ENCODE peak calls at places on chromosomes 13 and 19, in four cellular contexts. One of them, this sample, is unnamed.

GRCh38 chr13:63972328-63972727 is 2556.7 kb upstream of the PCDH20 start:
- DNase-seq in glutamatergic neuron: no peak
- DNase-seq in fibroblast of the aortic adventitia: no peak
- DNase-seq in foreskin fibroblast: no peak
- DNase-seq in this sample: no peak

GRCh38 chr19:9667898-9668297 is 7.0 kb downstream of the ZNF562 start:
- DNase-seq in glutamatergic neuron: no peak
- DNase-seq in fibroblast of the aortic adventitia: no peak
- DNase-seq in foreskin fibroblast: no peak
- DNase-seq in this sample: no peak

GRCh38 chr19:33638167-33639033 is 16.6 kb downstream of the CHST8 start:
- DNase-seq in glutamatergic neuron: no peak
- DNase-seq in fibroblast of the aortic adventitia: no peak
- DNase-seq in foreskin fibroblast: no peak
- DNase-seq in this sample: no peak

GRCh38 chr19:38168632-38169031 is 55.4 kb downstream of the DPF1 start:
- DNase-seq in glutamatergic neuron: no peak
- DNase-seq in fibroblast of the aortic adventitia: no peak
- DNase-seq in foreskin fibroblast: no peak
- DNase-seq in this sample: no peak

GRCh38 chr19:40315812-40316475 is 30.8 kb upstream of the AKT2 start:
- DNase-seq in glutamatergic neuron: no peak
- DNase-seq in fibroblast of the aortic adventitia: no peak
- DNase-seq in foreskin fibroblast: no peak
- DNase-seq in this sample: no peak

GRCh38 chr19:55678121-55678671 is 3.2 kb downstream of the EPN1 start:
- DNase-seq in glutamatergic neuron: no peak
- DNase-seq in fibroblast of the aortic adventitia: no peak
- DNase-seq in foreskin fibroblast: no peak
- DNase-seq in this sample: peak; percentile 91

GRCh38 chr19:13102416-13102665 is 317 bp downstream of the LYL1 start:
- DNase-seq in glutamatergic neuron: no peak
- DNase-seq in fibroblast of the aortic adventitia: no peak
- DNase-seq in foreskin fibroblast: no peak
- DNase-seq in this sample: no peak

GRCh38 chr13:94784066-94784465 is 71.7 kb upstream of the SOX21 start:
- DNase-seq in glutamatergic neuron: no peak
- DNase-seq in fibroblast of the aortic adventitia: peak; percentile 49
- DNase-seq in foreskin fibroblast: no peak
- DNase-seq in this sample: no peak

GRCh38 chr13:93080587-93080986 is 146.0 kb upstream of the GPC6 start:
- DNase-seq in glutamatergic neuron: no peak
- DNase-seq in fibroblast of the aortic adventitia: peak; percentile 67
- DNase-seq in foreskin fibroblast: peak; percentile 2
- DNase-seq in this sample: no peak

GRCh38 chr19:17718988-17719711 is at the start of gene MAP1S:
- DNase-seq in glutamatergic neuron: peak; percentile 91
- DNase-seq in fibroblast of the aortic adventitia: peak; percentile 24
- DNase-seq in foreskin fibroblast: peak; percentile 76
- DNase-seq in this sample: no peak

GRCh38 chr19:17720487-17720839 is 1.2 kb downstream of the MAP1S start:
- DNase-seq in glutamatergic neuron: no peak
- DNase-seq in fibroblast of the aortic adventitia: no peak
- DNase-seq in foreskin fibroblast: peak; percentile 35
- DNase-seq in this sample: no peak

GRCh38 chr19:17718467-17718987 is 753 bp upstream of the MAP1S start:
- DNase-seq in glutamatergic neuron: no peak
- DNase-seq in fibroblast of the aortic adventitia: no peak
- DNase-seq in foreskin fibroblast: no peak
- DNase-seq in this sample: no peak

GRCh38 chr19:17719730-17720486 is 628 bp downstream of the MAP1S start:
- DNase-seq in glutamatergic neuron: peak; percentile 36
- DNase-seq in fibroblast of the aortic adventitia: no peak
- DNase-seq in foreskin fibroblast: no peak
- DNase-seq in this sample: no peak

GRCh38 chr19:17716309-17716929 is 2.9 kb upstream of the MAP1S start:
- DNase-seq in glutamatergic neuron: no peak
- DNase-seq in fibroblast of the aortic adventitia: no peak
- DNase-seq in foreskin fibroblast: peak; percentile 26
- DNase-seq in this sample: no peak
- TF ChIP-seq CTCF in glutamatergic neuron: peak; percentile 24
- TF ChIP-seq CTCF in fibroblast of the aortic adventitia: peak; percentile 14
- TF ChIP-seq CTCF in foreskin fibroblast: peak; percentile 6
- TF ChIP-seq CTCF in this sample: no peak

GRCh38 chr19:1262687-1263123 is 6.4 kb upstream of the CIRBP start:
- DNase-seq in glutamatergic neuron: no peak
- DNase-seq in fibroblast of the aortic adventitia: no peak
- DNase-seq in foreskin fibroblast: peak; percentile 82
- DNase-seq in this sample: no peak

GRCh38 chr19:1260749-1261511 is 8.2 kb upstream of the CIRBP start:
- DNase-seq in glutamatergic neuron: peak; percentile 97
- DNase-seq in fibroblast of the aortic adventitia: peak; percentile 96
- DNase-seq in foreskin fibroblast: peak; percentile 99
- DNase-seq in this sample: peak; percentile 96

GRCh38 chr19:1263198-1263597 is 5.9 kb upstream of the CIRBP start:
- DNase-seq in glutamatergic neuron: no peak
- DNase-seq in fibroblast of the aortic adventitia: no peak
- DNase-seq in foreskin fibroblast: no peak
- DNase-seq in this sample: no peak

GRCh38 chr19:1261512-1261862 is 7.6 kb upstream of the CIRBP start:
- DNase-seq in glutamatergic neuron: no peak
- DNase-seq in fibroblast of the aortic adventitia: no peak
- DNase-seq in foreskin fibroblast: peak; percentile 44
- DNase-seq in this sample: no peak

GRCh38 chr19:1261863-1262686 is 7.1 kb upstream of the CIRBP start:
- DNase-seq in glutamatergic neuron: no peak
- DNase-seq in fibroblast of the aortic adventitia: peak; percentile 82
- DNase-seq in foreskin fibroblast: peak; percentile 69
- DNase-seq in this sample: no peak
- TF ChIP-seq CTCF in glutamatergic neuron: no peak
- TF ChIP-seq CTCF in fibroblast of the aortic adventitia: no peak
- TF ChIP-seq CTCF in foreskin fibroblast: no peak
- TF ChIP-seq CTCF in this sample: no peak

DNA sequence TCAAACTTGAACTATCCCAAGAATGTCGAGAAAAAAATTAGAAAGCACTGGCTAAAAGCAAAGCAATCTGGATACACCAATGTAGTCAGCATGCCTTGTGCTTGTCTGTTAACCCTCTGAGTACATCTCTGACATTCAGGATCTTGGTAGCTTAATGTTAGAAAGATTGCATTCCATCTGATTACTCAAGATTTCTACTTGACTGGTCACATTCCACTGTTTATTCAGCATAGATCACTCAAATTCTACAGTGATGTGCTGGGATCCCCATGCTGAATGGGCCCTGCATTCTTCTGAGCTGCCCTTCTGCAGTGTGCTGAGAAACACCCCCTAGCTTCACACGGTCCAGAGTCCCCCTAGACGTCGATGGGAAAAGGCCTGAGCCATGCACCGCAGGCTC is 295.4 kb upstream of the MAB21L1 start:
- DNase-seq in glutamatergic neuron: no peak
- DNase-seq in fibroblast of the aortic adventitia: peak; percentile 73
- DNase-seq in foreskin fibroblast: peak; percentile 89
- DNase-seq in this sample: no peak
- TF ChIP-seq CTCF in glutamatergic neuron: no peak
- TF ChIP-seq CTCF in fibroblast of the aortic adventitia: peak; percentile 8
- TF ChIP-seq CTCF in foreskin fibroblast: no peak
- TF ChIP-seq CTCF in this sample: no peak

GRCh38 chr13:51959773-51960172 is 51.5 kb downstream of the ATP7B start:
- DNase-seq in glutamatergic neuron: no peak
- DNase-seq in fibroblast of the aortic adventitia: no peak
- DNase-seq in foreskin fibroblast: no peak
- DNase-seq in this sample: no peak
- TF ChIP-seq CTCF in glutamatergic neuron: no peak
- TF ChIP-seq CTCF in fibroblast of the aortic adventitia: no peak
- TF ChIP-seq CTCF in foreskin fibroblast: no peak
- TF ChIP-seq CTCF in this sample: no peak

GRCh38 chr19:45863840-45864628 is at the start of gene FOXA3:
- DNase-seq in glutamatergic neuron: peak; percentile 51
- DNase-seq in fibroblast of the aortic adventitia: no peak
- DNase-seq in foreskin fibroblast: peak; percentile 68
- DNase-seq in this sample: no peak
- TF ChIP-seq CTCF in glutamatergic neuron: peak; percentile 71
- TF ChIP-seq CTCF in fibroblast of the aortic adventitia: peak; percentile 31
- TF ChIP-seq CTCF in foreskin fibroblast: peak; percentile 46
- TF ChIP-seq CTCF in this sample: peak; percentile 82

DNA sequence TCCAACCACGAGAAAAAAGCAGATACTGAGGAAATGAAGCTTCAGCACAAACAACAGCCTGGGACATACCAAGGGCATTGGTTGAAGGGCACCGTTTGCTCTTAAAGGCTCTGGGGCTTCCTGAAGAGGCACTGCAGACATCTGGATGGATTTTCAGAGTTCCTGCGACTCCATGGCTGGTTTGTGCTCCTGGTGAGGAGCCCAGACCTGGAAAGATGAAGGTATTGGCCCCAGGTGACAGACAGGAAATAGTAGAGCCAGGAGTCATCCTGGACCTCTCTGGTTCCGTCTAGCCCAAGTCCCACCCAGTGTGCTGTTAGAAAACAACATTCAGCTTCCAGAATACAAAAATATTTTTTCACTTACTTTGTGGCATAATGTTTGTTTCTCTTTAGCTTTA is 6.3 kb downstream of the IL17D start:
- DNase-seq in glutamatergic neuron: no peak
- DNase-seq in fibroblast of the aortic adventitia: peak; percentile 14
- DNase-seq in foreskin fibroblast: peak; percentile 13
- DNase-seq in this sample: no peak
- TF ChIP-seq CTCF in glutamatergic neuron: no peak
- TF ChIP-seq CTCF in fibroblast of the aortic adventitia: no peak
- TF ChIP-seq CTCF in foreskin fibroblast: no peak
- TF ChIP-seq CTCF in this sample: no peak

GRCh38 chr13:59176775-59177174 is 987.0 kb downstream of the DIAPH3 start:
- DNase-seq in glutamatergic neuron: no peak
- DNase-seq in fibroblast of the aortic adventitia: no peak
- DNase-seq in foreskin fibroblast: no peak
- DNase-seq in this sample: no peak

GRCh38 chr13:59182241-59182640 is 981.5 kb downstream of the DIAPH3 start:
- DNase-seq in glutamatergic neuron: no peak
- DNase-seq in fibroblast of the aortic adventitia: no peak
- DNase-seq in foreskin fibroblast: no peak
- DNase-seq in this sample: no peak

GRCh38 chr13:59178344-59178743 is 985.4 kb downstream of the DIAPH3 start:
- DNase-seq in glutamatergic neuron: no peak
- DNase-seq in fibroblast of the aortic adventitia: peak; percentile 6
- DNase-seq in foreskin fibroblast: no peak
- DNase-seq in this sample: no peak
- TF ChIP-seq CTCF in glutamatergic neuron: no peak
- TF ChIP-seq CTCF in fibroblast of the aortic adventitia: peak; percentile 25
- TF ChIP-seq CTCF in foreskin fibroblast: peak; percentile 10
- TF ChIP-seq CTCF in this sample: no peak

GRCh38 chr13:26132756-26133155 is 80.9 kb upstream of the SHISA2 start:
- DNase-seq in glutamatergic neuron: no peak
- DNase-seq in fibroblast of the aortic adventitia: peak; percentile 29
- DNase-seq in foreskin fibroblast: peak; percentile 1
- DNase-seq in this sample: no peak
- TF ChIP-seq CTCF in glutamatergic neuron: no peak
- TF ChIP-seq CTCF in fibroblast of the aortic adventitia: peak; percentile 44
- TF ChIP-seq CTCF in foreskin fibroblast: peak; percentile 34
- TF ChIP-seq CTCF in this sample: no peak

This sample was measured in CD14-positive monocyte.